ENCODE peak calls at places on chromosomes 4 and X, in six cellular contexts. Z, A, W, H, L and M are unnamed samples.

GRCh38 chr4:36758312-36758690 is 476.9 kb downstream of the DTHD1 start:
- DNase-seq in Z (no peak), A (no peak), W (no peak), H (no peak), L (peak), M (no peak)

GRCh38 chrX:17860811-17861495 is at the start of gene RAI2:
- DNase-seq in Z (peak), A (peak), W (no peak), H (no peak), L (peak), M (peak)

GRCh38 chrX:38052096-38052495 is 45.7 kb downstream of the SYTL5 start:
- DNase-seq in Z (no peak), A (no peak), W (no peak), H (peak), L (no peak), M (no peak)

GRCh38 chr4:110663738-110664444 is 41.0 kb upstream of the PITX2 start:
- DNase-seq in Z (no peak), A (no peak), W (no peak), H (peak), L (no peak), M (no peak)

GRCh38 chr4:26197018-26197779 is 123.6 kb upstream of the RBPJ start:
- DNase-seq in Z (no peak), A (no peak), W (no peak), H (peak), L (no peak), M (peak)

GRCh38 chrX:22409418-22409817 is 136.7 kb downstream of the CBLL2 start:
- DNase-seq in Z (no peak), A (no peak), W (no peak), H (no peak), L (no peak), M (no peak)

GRCh38 chr4:48109413-48110263 is 24.4 kb downstream of the TXK start:
- DNase-seq in Z (no peak), A (no peak), W (no peak), H (peak), L (peak), M (no peak)

GRCh38 chr4:143700060-143700419 is 435 bp downstream of the FREM3 start:
- DNase-seq in Z (peak), A (no peak), W (no peak), H (peak), L (peak), M (peak)

GRCh38 chrX:154751121-154751668 is 318 bp upstream of the GAB3 start:
- DNase-seq in Z (no peak), A (no peak), W (no peak), H (no peak), L (peak), M (no peak)

GRCh38 chr4:48254381-48255072 is 15.1 kb downstream of the TEC start:
- DNase-seq in Z (no peak), A (no peak), W (no peak), H (peak), L (no peak), M (no peak)

GRCh38 chr4:101019941-101020401 is 327.4 kb downstream of the PPP3CA start:
- DNase-seq in Z (no peak), A (no peak), W (no peak), H (peak), L (peak), M (no peak)

GRCh38 chr4:96767815-96768480 is 928.1 kb downstream of the PDHA2 start:
- DNase-seq in Z (no peak), A (no peak), W (no peak), H (peak), L (no peak), M (no peak)

GRCh38 chr4:123638834-123639233 is 242.2 kb downstream of the SPRY1 start:
- DNase-seq in Z (no peak), A (no peak), W (no peak), H (no peak), L (no peak), M (no peak)

GRCh38 chr4:151641167-151641566 is 119.6 kb downstream of the GATB start:
- DNase-seq in Z (no peak), A (no peak), W (no peak), H (peak), L (no peak), M (no peak)

GRCh38 chr4:85514117-85514516 is 39.2 kb downstream of the ARHGAP24 start:
- DNase-seq in Z (no peak), A (no peak), W (no peak), H (peak), L (no peak), M (no peak)
- H3K4me3 ChIP-seq in Z (no peak), A (no peak), W (peak), H (no peak), L (no peak), M (no peak)

DNA sequence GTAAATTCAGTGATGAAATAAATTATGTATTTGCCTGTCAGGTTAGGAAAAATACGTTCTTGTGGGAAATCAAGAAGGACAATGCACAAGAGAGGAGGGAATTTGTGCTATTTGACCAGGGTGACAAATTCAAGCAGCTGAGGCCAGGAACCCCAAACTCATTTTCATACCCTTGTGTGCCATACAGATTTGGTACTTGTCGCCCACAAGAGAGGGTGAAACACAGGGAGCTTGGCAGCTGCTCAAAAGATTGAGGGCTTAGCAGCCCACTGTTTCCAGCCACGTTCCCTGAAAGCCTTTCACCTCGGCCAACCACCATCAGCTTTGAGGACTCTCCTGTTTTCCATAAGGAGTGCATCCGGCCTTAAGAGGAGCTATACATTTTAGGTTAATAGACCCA is 111.2 kb downstream of the COL25A1 start:
- DNase-seq in Z (no peak), A (no peak), W (no peak), H (no peak), L (no peak), M (no peak)
- H3K4me3 ChIP-seq in Z (no peak), A (no peak), W (no peak), H (no peak), L (no peak), M (no peak)

GRCh38 chr4:80566203-80566872 is 230.8 kb downstream of the CFAP299 start:
- DNase-seq in Z (no peak), A (no peak), W (no peak), H (no peak), L (no peak), M (no peak)

GRCh38 chr4:80568891-80569290 is 233.4 kb downstream of the CFAP299 start:
- DNase-seq in Z (no peak), A (no peak), W (no peak), H (no peak), L (no peak), M (no peak)
- H3K4me3 ChIP-seq in Z (no peak), A (no peak), W (no peak), H (no peak), L (no peak), M (no peak)

GRCh38 chrX:129783176-129783776 is 3.5 kb downstream of the SASH3 start:
- DNase-seq in Z (no peak), A (no peak), W (peak), H (no peak), L (no peak), M (no peak)
- H3K4me3 ChIP-seq in Z (no peak), A (no peak), W (no peak), H (no peak), L (no peak), M (no peak)